ENCODE peak calls at places on chromosome 6, in eight cellular contexts. V is fibroblast of pulmonary artery, O is AG04450, D is astrocyte of the spinal cord, Z is foreskin fibroblast, S is cardiac fibroblast, T is GM23248, X is BJ. F is an unnamed sample.

GRCh38 chr6:128567029-128567428 is 46.6 kb upstream of the PTPRK start:
- DNase-seq in V (no peak), O (no peak), D (peak), Z (peak), S (peak), T (peak), X (peak), F (no peak)

GRCh38 chr6:25553502-25553901 is 98.5 kb upstream of the SCGN start:
- DNase-seq in V (no peak), O (no peak), D (no peak), Z (peak), S (no peak), T (peak), X (peak), F (no peak)

GRCh38 chr6:129120856-129121255 is 237.9 kb downstream of the LAMA2 start:
- DNase-seq in V (no peak), O (no peak), D (peak), Z (peak), S (peak), T (peak), X (no peak), F (no peak)

GRCh38 chr6:44494011-44494501 is 106.5 kb downstream of the CDC5L start:
- DNase-seq in V (peak), O (peak), D (peak), Z (peak), S (peak), T (peak), X (peak), F (no peak)

GRCh38 chr6:13724174-13724573 is 12.5 kb upstream of the RANBP9 start:
- DNase-seq in V (no peak), O (no peak), D (no peak), Z (no peak), S (no peak), T (peak), X (no peak), F (no peak)

GRCh38 chr6:150631283-150631981 is 31.7 kb downstream of the PLEKHG1 start:
- DNase-seq in V (no peak), O (no peak), D (no peak), Z (no peak), S (no peak), T (no peak), X (no peak), F (no peak)

GRCh38 chr6:116424001-116424400 is 37.2 kb upstream of the CALHM6 start:
- DNase-seq in V (peak), O (no peak), D (no peak), Z (peak), S (peak), T (peak), X (no peak), F (no peak)

GRCh38 chr6:138803914-138804313 is 8.0 kb downstream of the ECT2L start:
- DNase-seq in V (no peak), O (no peak), D (no peak), Z (peak), S (peak), T (peak), X (no peak), F (no peak)

GRCh38 chr6:22184371-22184770 is 112.5 kb downstream of the PRL start:
- DNase-seq in V (no peak), O (no peak), D (no peak), Z (no peak), S (no peak), T (no peak), X (no peak), F (no peak)

GRCh38 chr6:168086616-168087015 is 7.6 kb upstream of the FRMD1 start:
- DNase-seq in V (no peak), O (no peak), D (no peak), Z (no peak), S (no peak), T (no peak), X (no peak), F (no peak)

GRCh38 chr6:53846250-53846649 is 51.4 kb downstream of the LRRC1 start:
- DNase-seq in V (no peak), O (no peak), D (no peak), Z (no peak), S (no peak), T (no peak), X (no peak), F (no peak)

GRCh38 chr6:128483472-128484135 is 36.8 kb downstream of the PTPRK start:
- DNase-seq in V (no peak), O (no peak), D (no peak), Z (no peak), S (peak), T (no peak), X (no peak), F (no peak)

GRCh38 chr6:170148709-170149470 is 142.0 kb downstream of the DLL1 start:
- DNase-seq in V (no peak), O (no peak), D (no peak), Z (no peak), S (no peak), T (no peak), X (no peak), F (no peak)

GRCh38 chr6:134391221-134391620 is 73.3 kb upstream of the SGK1 start:
- DNase-seq in V (no peak), O (no peak), D (no peak), Z (peak), S (no peak), T (no peak), X (no peak), F (no peak)

GRCh38 chr6:106547961-106548453 is 81.3 kb downstream of the RTN4IP1 start:
- DNase-seq in V (peak), O (peak), D (peak), Z (peak), S (peak), T (no peak), X (no peak), F (no peak)

GRCh38 chr6:90087103-90087833 is 193.0 kb downstream of the GJA10 start:
- DNase-seq in V (peak), O (no peak), D (no peak), Z (peak), S (peak), T (peak), X (peak), F (no peak)

GRCh38 chr6:70152786-70153185 is 150.1 kb downstream of the COL9A1 start:
- DNase-seq in V (no peak), O (no peak), D (no peak), Z (no peak), S (no peak), T (no peak), X (no peak), F (no peak)

GRCh38 chr6:117840541-117840983 is 66.5 kb upstream of the SLC35F1 start:
- DNase-seq in V (peak), O (no peak), D (peak), Z (peak), S (peak), T (peak), X (no peak), F (peak)

GRCh38 chr6:26534681-26535465 is 3.3 kb upstream of the HMGN4 start:
- DNase-seq in V (no peak), O (no peak), D (no peak), Z (no peak), S (no peak), T (no peak), X (no peak), F (peak)

GRCh38 chr6:167736486-167737204 is 90.1 kb upstream of the AFDN start:
- DNase-seq in V (peak), O (no peak), D (no peak), Z (no peak), S (no peak), T (no peak), X (no peak), F (no peak)

GRCh38 chr6:46850781-46851180 is 57.6 kb downstream of the MEP1A start:
- DNase-seq in V (peak), O (no peak), D (peak), Z (no peak), S (peak), T (no peak), X (peak), F (no peak)

GRCh38 chr6:11251553-11252358 is 19.3 kb upstream of the NEDD9 start:
- DNase-seq in V (peak), O (no peak), D (peak), Z (peak), S (peak), T (peak), X (no peak), F (no peak)

GRCh38 chr6:142400495-142400894 is 98.7 kb downstream of the ADGRG6 start:
- DNase-seq in V (peak), O (no peak), D (peak), Z (peak), S (peak), T (no peak), X (no peak), F (no peak)

GRCh38 chr6:146593978-146594377 is 4.8 kb upstream of the ADGB start:
- DNase-seq in V (no peak), O (no peak), D (no peak), Z (no peak), S (no peak), T (no peak), X (no peak), F (no peak)

GRCh38 chr6:113855500-113856010 is 1.6 kb upstream of the MARCKS start:
- DNase-seq in V (peak), O (no peak), D (peak), Z (peak), S (peak), T (peak), X (no peak), F (no peak)

GRCh38 chr6:55185144-55185543 is 10.8 kb downstream of the HCRTR2 start:
- DNase-seq in V (no peak), O (no peak), D (no peak), Z (no peak), S (no peak), T (no peak), X (no peak), F (no peak)

GRCh38 chr6:119148825-119149525 is 70.5 kb upstream of the FAM184A start:
- DNase-seq in V (no peak), O (no peak), D (peak), Z (peak), S (peak), T (peak), X (no peak), F (no peak)

GRCh38 chr6:145015739-145016558 is 719.4 kb downstream of the EPM2A start:
- DNase-seq in V (peak), O (peak), D (peak), Z (peak), S (peak), T (peak), X (peak), F (no peak)

GRCh38 chr6:29941006-29941405 is 1.3 kb upstream of the HLA-A start:
- DNase-seq in V (no peak), O (no peak), D (no peak), Z (peak), S (peak), T (no peak), X (no peak), F (no peak)

GRCh38 chr6:8387942-8388437 is 47.4 kb downstream of the SLC35B3 start:
- DNase-seq in V (no peak), O (no peak), D (no peak), Z (no peak), S (no peak), T (no peak), X (no peak), F (no peak)

DNA sequence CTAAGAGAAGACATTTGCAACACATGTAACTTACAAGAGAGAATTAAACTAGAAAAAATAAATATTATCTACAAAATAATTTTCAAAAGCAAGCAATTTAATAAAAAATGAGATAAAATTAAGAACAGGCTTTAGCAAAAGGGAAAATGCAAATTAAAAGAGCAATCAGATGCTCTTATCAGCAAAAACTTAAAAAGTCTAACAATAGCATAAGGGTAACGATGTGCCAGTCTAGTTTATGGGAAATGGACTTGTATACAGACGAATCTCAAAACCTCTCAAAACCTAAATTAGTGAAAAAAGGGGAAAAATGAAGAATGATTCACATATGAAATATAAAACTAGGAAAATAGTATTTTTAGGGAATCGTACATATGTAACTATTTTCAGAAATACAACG is 1.1 kb upstream of the MANEA start:
- DNase-seq in V (no peak), O (no peak), D (no peak), Z (no peak), S (no peak), T (peak), X (no peak), F (peak)
- H3K4me3 ChIP-seq in V (peak), O (peak), D (peak), Z (peak), S (peak), T (peak), X (peak), F (peak)

DNA sequence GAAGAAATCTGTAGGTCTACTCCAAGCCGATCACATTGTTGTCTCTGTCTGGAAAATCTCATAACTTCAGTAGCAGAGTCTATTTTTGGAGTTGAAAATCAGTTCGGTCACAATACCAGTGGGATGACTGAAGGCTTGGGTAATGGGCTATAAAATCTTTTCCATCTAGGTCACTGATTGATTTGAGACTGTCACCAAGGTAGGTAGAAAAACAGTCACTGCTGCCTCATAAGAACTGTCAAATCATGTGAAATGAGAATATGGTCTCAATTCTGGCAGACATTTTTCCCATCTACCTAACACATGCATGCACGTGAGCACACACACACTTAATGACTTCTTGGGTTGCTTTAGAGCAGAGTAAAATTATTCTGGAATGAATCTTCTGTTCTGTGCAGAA is 1162.8 kb upstream of the CITED2 start:
- DNase-seq in V (peak), O (no peak), D (no peak), Z (no peak), S (no peak), T (peak), X (no peak), F (no peak)
- H3K4me3 ChIP-seq in V (no peak), O (no peak), D (no peak), Z (no peak), S (no peak), T (peak), X (no peak), F (no peak)

GRCh38 chr6:149476789-149477455 is 7.9 kb downstream of the ZC3H12D start:
- DNase-seq in V (no peak), O (no peak), D (no peak), Z (no peak), S (no peak), T (no peak), X (no peak), F (no peak)
- H3K4me3 ChIP-seq in V (no peak), O (no peak), D (no peak), Z (no peak), S (no peak), T (no peak), X (no peak), F (no peak)

DNA sequence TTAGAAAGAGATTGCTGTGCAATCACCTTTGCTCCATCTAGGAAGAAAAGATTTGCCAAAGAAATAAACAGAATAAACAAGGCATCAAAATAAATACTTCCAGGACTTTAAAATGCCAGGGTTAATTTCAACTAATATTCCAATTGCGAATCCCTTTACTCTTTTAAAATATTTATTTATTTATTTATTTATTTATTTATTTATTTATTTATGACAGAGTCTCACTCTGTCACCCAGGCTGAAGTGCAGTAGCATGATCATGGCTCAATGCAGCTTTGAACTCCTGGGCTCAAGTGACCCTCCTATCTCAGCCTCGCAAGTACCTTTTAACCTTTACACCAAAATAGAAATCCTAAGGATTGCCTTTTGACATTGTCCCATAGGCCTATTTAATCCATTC is 191.1 kb downstream of the EDN1 start:
- DNase-seq in V (no peak), O (no peak), D (no peak), Z (no peak), S (no peak), T (no peak), X (no peak), F (no peak)
- H3K4me3 ChIP-seq in V (no peak), O (no peak), D (no peak), Z (no peak), S (no peak), T (no peak), X (no peak), F (no peak)

GRCh38 chr6:7144810-7145209 is 37.0 kb downstream of the RREB1 start:
- DNase-seq in V (no peak), O (no peak), D (no peak), Z (no peak), S (no peak), T (no peak), X (no peak), F (no peak)
- H3K4me3 ChIP-seq in V (no peak), O (no peak), D (no peak), Z (no peak), S (no peak), T (no peak), X (no peak), F (no peak)

F was measured in Jurkat, Clone E6-1.